ENCODE peak calls at places on chromosome 9, in six cellular contexts. E is lower lobe of right lung, I is heart right ventricle, T is PC-3, B is aorta, F is uterus. Z is an unnamed sample.
A peak's percentile ranks its signal among the peaks of the same experiment; 100 is the strongest.

GRCh38 chr9:37989632-37990155 is 79.3 kb downstream of the SHB start:
- DNase-seq in B (no peak), E (no peak), I (no peak), F (no peak), T (no peak), Z (no peak)

GRCh38 chr9:132231019-132231701 is 69.3 kb downstream of the NTNG2 start:
- DNase-seq in B (no peak), I (no peak), T (no peak), F (no peak), E (no peak), Z (no peak)

GRCh38 chr9:79591463-79591862 is 19.7 kb downstream of the TLE4 start:
- DNase-seq in B (no peak), I (no peak), E (no peak), T (no peak), F (no peak), Z (no peak)

GRCh38 chr9:113222482-113222841 is 1.1 kb downstream of the SLC31A1 start:
- DNase-seq in T (no peak), B (no peak), I (no peak), F (no peak), E (no peak), Z (no peak)

GRCh38 chr9:73152953-73153352 is 1.3 kb downstream of the ANXA1 start:
- DNase-seq in F (no peak), B (no peak), I (no peak), E (no peak), T (peak; percentile 39), Z (no peak)

GRCh38 chr9:123812984-123813383 is 116.9 kb downstream of the DENND1A start:
- DNase-seq in T (no peak), F (no peak), I (no peak), B (no peak), E (no peak), Z (no peak)

GRCh38 chr9:121700165-121700830 is 48.9 kb downstream of the DAB2IP start:
- DNase-seq in B (peak; percentile 69), E (peak; percentile 87), T (peak; percentile 55), I (peak; percentile 74), F (peak; percentile 68), Z (no peak)

GRCh38 chr9:13865869-13866268 is 448.1 kb downstream of the NFIB start:
- DNase-seq in B (no peak), I (no peak), T (no peak), E (no peak), F (no peak), Z (no peak)

GRCh38 chr9:88922091-88922490 is 69.2 kb upstream of the S1PR3 start:
- DNase-seq in F (no peak), I (no peak), T (no peak), E (no peak), B (no peak), Z (peak; percentile 78)

GRCh38 chr9:125821078-125821477 is 73.9 kb downstream of the PBX3 start:
- DNase-seq in B (no peak), T (no peak), E (no peak), F (no peak), I (no peak), Z (no peak)

GRCh38 chr9:108953983-108954574 is 19.9 kb downstream of the ABITRAM start:
- DNase-seq in E (no peak), F (no peak), I (no peak), B (no peak), T (peak; percentile 67), Z (peak; percentile 16)

GRCh38 chr9:122975196-122975595 is 34.4 kb downstream of the RABGAP1 start:
- DNase-seq in F (no peak), B (no peak), T (no peak), I (no peak), E (no peak), Z (no peak)

GRCh38 chr9:77819672-77820071 is 171.6 kb upstream of the GNA14 start:
- DNase-seq in E (no peak), T (no peak), B (no peak), F (no peak), I (no peak), Z (no peak)

GRCh38 chr9:98879958-98880300 is 63.8 kb upstream of the COL15A1 start:
- DNase-seq in I (peak; percentile 50), T (no peak), B (no peak), F (no peak), E (no peak), Z (no peak)

GRCh38 chr9:86549434-86549833 is 195.2 kb upstream of the TUT7 start:
- DNase-seq in B (no peak), F (no peak), I (no peak), E (no peak), T (no peak), Z (no peak)

GRCh38 chr9:106772523-106773290 is 90.3 kb upstream of the ZNF462 start:
- DNase-seq in E (no peak), B (no peak), F (no peak), I (no peak), T (no peak), Z (no peak)

GRCh38 chr9:26656003-26656940 is 236.3 kb downstream of the CAAP1 start:
- DNase-seq in I (no peak), F (no peak), T (peak; percentile 44), B (no peak), E (no peak), Z (no peak)

GRCh38 chr9:130390371-130390770 is 54.4 kb upstream of the ASS1 start:
- DNase-seq in B (no peak), F (no peak), I (no peak), E (no peak), T (no peak), Z (no peak)

GRCh38 chr9:115415450-115415849 is 297.5 kb upstream of the TNC start:
- DNase-seq in E (no peak), F (no peak), T (no peak), B (no peak), I (no peak), Z (no peak)

GRCh38 chr9:133759146-133759900 is 21.2 kb upstream of the SARDH start:
- DNase-seq in T (no peak), E (no peak), F (no peak), B (peak; percentile 70), I (peak; percentile 34), Z (no peak)

GRCh38 chr9:35108946-35109575 is 6.1 kb upstream of the STOML2 start:
- DNase-seq in I (no peak), E (no peak), T (no peak), F (no peak), B (no peak), Z (no peak)

GRCh38 chr9:92989561-92989960 is 42.2 kb downstream of the FGD3 start:
- DNase-seq in I (no peak), E (no peak), B (no peak), T (no peak), F (no peak), Z (no peak)

GRCh38 chr9:119026120-119026519 is 343.1 kb downstream of the BRINP1 start:
- DNase-seq in I (peak; percentile 32), F (no peak), B (peak; percentile 80), E (no peak), T (no peak), Z (no peak)

GRCh38 chr9:84310903-84311302 is 29.7 kb downstream of the SLC28A3 start:
- DNase-seq in I (no peak), E (no peak), B (peak; percentile 54), F (no peak), T (no peak), Z (no peak)

GRCh38 chr9:84314306-84314705 is 26.3 kb downstream of the SLC28A3 start:
- DNase-seq in F (no peak), E (no peak), T (no peak), B (no peak), I (no peak), Z (no peak)

GRCh38 chr9:84317563-84317962 is 23.0 kb downstream of the SLC28A3 start:
- DNase-seq in T (no peak), E (no peak), B (no peak), I (no peak), F (no peak), Z (no peak)

DNA sequence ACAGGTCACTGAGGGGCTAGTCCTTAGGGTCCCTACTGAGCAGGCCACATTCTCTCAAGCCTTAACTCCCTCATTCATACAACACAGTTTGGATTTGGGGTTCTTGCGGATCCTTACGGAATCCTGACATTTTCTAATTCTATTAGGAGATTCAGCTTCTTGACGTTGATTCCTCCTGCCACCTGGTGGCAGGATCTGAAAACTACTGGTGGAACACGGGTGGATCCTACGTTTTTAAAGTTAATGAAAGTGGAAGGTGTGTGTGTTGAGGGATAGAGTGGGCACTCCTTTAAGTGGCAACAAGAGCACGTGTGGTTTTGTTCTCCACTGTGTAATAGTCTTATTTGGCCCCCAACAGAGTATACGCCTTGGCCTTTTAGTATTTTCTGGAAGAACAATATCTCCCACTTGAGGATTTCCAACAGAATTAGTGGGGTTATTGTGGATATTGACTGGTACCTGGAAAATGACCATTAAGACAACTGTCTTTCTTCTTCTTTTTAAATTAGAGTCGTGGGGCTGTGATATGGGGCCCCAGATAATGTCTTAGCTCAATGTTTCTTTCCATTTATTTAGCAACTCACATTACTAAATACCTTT is 25.2 kb downstream of the SLC28A3 start:
- DNase-seq in T (peak; percentile 76), B (peak; percentile 58), F (peak; percentile 42), I (peak; percentile 14), E (no peak), Z (peak; percentile 65)
- H3K4me3 ChIP-seq in T (peak overlapping the region; percentile 33), B (no peak overlapping the region), F (no peak overlapping the region), I (no peak overlapping the region), E (no peak overlapping the region), Z (no peak overlapping the region)

GRCh38 chr9:87696641-87697040 is 29.3 kb upstream of the CTSL start:
- DNase-seq in E (no peak), B (no peak), I (no peak), T (no peak), F (no peak), Z (no peak)

GRCh38 chr9:87695523-87695922 is 30.4 kb upstream of the CTSL start:
- DNase-seq in B (no peak), T (no peak), I (no peak), F (no peak), E (no peak), Z (no peak)

GRCh38 chr9:87699835-87700234 is 26.1 kb upstream of the CTSL start:
- DNase-seq in T (peak; percentile 48), B (no peak), F (no peak), I (no peak), E (no peak), Z (no peak)

GRCh38 chr9:87698069-87698809 is 27.7 kb upstream of the CTSL start:
- DNase-seq in F (no peak), I (no peak), E (peak; percentile 83), T (no peak), B (no peak), Z (no peak)

GRCh38 chr9:87694236-87694755 is 31.6 kb upstream of the CTSL start:
- DNase-seq in E (no peak), B (no peak), T (no peak), F (no peak), I (no peak), Z (no peak)
- H3K36me3 ChIP-seq in E (peaks cover 54% of the 10 kb centered on the region), B (no peaks in the 10 kb centered on the region), T (no peaks in the 10 kb centered on the region), F (no peaks in the 10 kb centered on the region), I (no peaks in the 10 kb centered on the region), Z (no peaks in the 10 kb centered on the region)

GRCh38 chr9:95061916-95062600 is 255.5 kb downstream of the FANCC start:
- DNase-seq in I (no peak), T (no peak), F (no peak), B (no peak), E (no peak), Z (no peak)
- H3K27ac ChIP-seq in I (peak overlapping the region; percentile 32), T (no peak overlapping the region), F (peak overlapping the region; percentile 96), B (peak overlapping the region; percentile 69), E (no peak overlapping the region), Z (no peak overlapping the region)

DNA sequence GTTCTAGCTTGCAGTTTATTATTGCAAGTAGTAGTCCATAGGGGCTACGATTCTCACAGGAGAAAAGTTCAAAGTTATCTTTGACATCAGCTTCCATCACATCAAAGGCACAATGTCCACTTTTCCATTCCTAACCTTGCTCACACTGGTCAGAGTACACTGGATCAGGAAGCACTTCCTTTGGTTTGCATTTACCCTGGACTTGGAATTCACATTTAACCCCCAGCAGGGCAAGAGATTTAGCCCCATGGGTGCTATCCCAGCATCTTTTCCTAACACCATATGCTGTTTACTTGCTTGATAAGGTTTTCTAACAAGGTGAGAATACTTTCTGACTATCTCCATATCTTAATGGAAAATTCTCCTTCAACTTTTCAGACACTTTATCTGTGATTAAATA is 55.6 kb upstream of the ASTN2 start:
- DNase-seq in E (no peak), I (no peak), T (no peak), F (no peak), B (no peak), Z (no peak)
- H3K4me3 ChIP-seq in E (no peak overlapping the region), I (no peak overlapping the region), T (no peak overlapping the region), F (no peak overlapping the region), B (no peak overlapping the region), Z (no peak overlapping the region)